ENCODE peak calls at places on chromosomes 3 and 15, in seven cellular contexts. U is cardiac fibroblast, V is mucosa of gallbladder, C is neural crest cell, W is OCI-M1, E is NT2/D1, G is natural killer cell. Y is an unnamed sample.
A peak's percentile ranks its signal among the peaks of the same experiment; 100 is the strongest.

GRCh38 chr3:7205535-7206331 is 344.8 kb downstream of the GRM7 start:
- DNase-seq in U (no peak), V (no peak), C (no peak), W (peak; percentile 87), E (no peak), G (no peak), Y (no peak)

GRCh38 chr3:63791974-63792373 is 27.1 kb upstream of the C3orf49 start:
- DNase-seq in U (peak; percentile 72), V (no peak), C (no peak), W (peak; percentile 19), E (no peak), G (no peak), Y (no peak)

GRCh38 chr3:30786360-30786759 is 108.1 kb downstream of the GADL1 start:
- DNase-seq in U (no peak), V (no peak), C (no peak), W (no peak), E (no peak), G (no peak), Y (no peak)

GRCh38 chr3:141426404-141427034 is 58.2 kb downstream of the ZBTB38 start:
- DNase-seq in U (peak; percentile 93), V (peak; percentile 90), C (no peak), W (peak; percentile 80), E (no peak), G (no peak), Y (peak; percentile 70)

GRCh38 chr3:197730200-197730599 is 6.5 kb downstream of the RUBCN start:
- DNase-seq in U (peak; percentile 66), V (no peak), C (no peak), W (no peak), E (no peak), G (no peak), Y (no peak)

GRCh38 chr3:128603811-128604447 is 46.7 kb downstream of the RPN1 start:
- DNase-seq in U (no peak), V (no peak), C (no peak), W (no peak), E (no peak), G (no peak), Y (no peak)

GRCh38 chr3:14273886-14274517 is 95.4 kb downstream of the LSM3 start:
- DNase-seq in U (no peak), V (no peak), C (no peak), W (no peak), E (no peak), G (no peak), Y (peak; percentile 61)

GRCh38 chr15:36643551-36643950 is 64.1 kb downstream of the CDIN1 start:
- DNase-seq in U (no peak), V (no peak), C (no peak), W (no peak), E (no peak), G (no peak), Y (no peak)

GRCh38 chr15:88655780-88656488 is 17.1 kb downstream of the ISG20 start:
- DNase-seq in U (no peak), V (no peak), C (no peak), W (no peak), E (no peak), G (no peak), Y (no peak)

GRCh38 chr3:121663171-121663847 is 2.6 kb upstream of the HCLS1 start:
- DNase-seq in U (no peak), V (no peak), C (no peak), W (no peak), E (no peak), G (no peak), Y (no peak)

GRCh38 chr3:190618349-190619030 is 104.6 kb downstream of the IL1RAP start:
- DNase-seq in U (peak; percentile 4), V (no peak), C (no peak), W (peak; percentile 84), E (no peak), G (no peak), Y (no peak)

GRCh38 chr3:162117961-162118360 is 621.4 kb downstream of the OTOL1 start:
- DNase-seq in U (no peak), V (no peak), C (no peak), W (no peak), E (no peak), G (no peak), Y (no peak)

GRCh38 chr3:41690766-41691563 is 270.9 kb downstream of the ULK4 start:
- DNase-seq in U (peak; percentile 61), V (no peak), C (no peak), W (peak; percentile 25), E (no peak), G (no peak), Y (no peak)

Y was measured in NCI-H2029.